ENCODE peak calls at places on chromosome 5, in four cellular contexts. A is tibial nerve, N is ovary, E is thyroid gland. B is an unnamed sample.

GRCh38 chr5:147369742-147370374 is 135.0 kb downstream of the STK32A start:
- DNase-seq in N (no peak), E (no peak), A (no peak), B (no peak)

GRCh38 chr5:72301557-72301956 is 18.5 kb downstream of the MRPS27 start:
- DNase-seq in N (no peak), A (no peak), E (no peak), B (no peak)

GRCh38 chr5:68484307-68485068 is 268.9 kb downstream of the PIK3R1 start:
- DNase-seq in N (no peak), A (no peak), E (no peak), B (no peak)

GRCh38 chr5:93378073-93378472 is 202.9 kb downstream of the NR2F1-AS1 start:
- DNase-seq in N (no peak), A (no peak), E (no peak), B (no peak)

GRCh38 chr5:116759860-116760644 is 185.4 kb upstream of the SEMA6A start:
- DNase-seq in E (peak; percentile 29), N (no peak), A (no peak), B (peak; percentile 35)

GRCh38 chr5:96743065-96743768 is 64.5 kb downstream of the ERAP1 start:
- DNase-seq in N (no peak), E (no peak), A (no peak), B (no peak)

GRCh38 chr5:30918171-30918570 is 275.3 kb upstream of the CDH6 start:
- DNase-seq in E (no peak), N (no peak), A (no peak), B (no peak)

GRCh38 chr5:143101740-143102386 is 301.6 kb downstream of the NR3C1 start:
- DNase-seq in E (no peak), A (no peak), N (no peak), B (no peak)

GRCh38 chr5:78541058-78541624 is 107.4 kb downstream of the LHFPL2 start:
- DNase-seq in N (no peak), A (no peak), E (no peak), B (no peak)

GRCh38 chr5:60516688-60517087 is 183.3 kb downstream of the DEPDC1B start:
- DNase-seq in E (no peak), A (no peak), N (no peak), B (no peak)

GRCh38 chr5:143227301-143227700 is 176.2 kb downstream of the NR3C1 start:
- DNase-seq in E (no peak), A (no peak), N (no peak), B (no peak)

GRCh38 chr5:13248236-13248635 is 696.3 kb downstream of the DNAH5 start:
- DNase-seq in N (no peak), E (no peak), A (no peak), B (no peak)

GRCh38 chr5:106167766-106168165 is 1503.0 kb downstream of the EFNA5 start:
- DNase-seq in A (no peak), E (no peak), N (no peak), B (no peak)

GRCh38 chr5:13478831-13479465 is 465.5 kb downstream of the DNAH5 start:
- DNase-seq in E (no peak), A (peak; percentile 7), N (no peak), B (no peak)

GRCh38 chr5:16625116-16625515 is 8.3 kb upstream of the RETREG1 start:
- DNase-seq in A (no peak), N (no peak), E (no peak), B (no peak)

GRCh38 chr5:101969752-101970151 is 326.3 kb downstream of the SLCO4C1 start:
- DNase-seq in N (no peak), A (no peak), E (no peak), B (no peak)

GRCh38 chr5:177607452-177608192 is 7.7 kb downstream of the B4GALT7 start:
- DNase-seq in N (peak; percentile 69), A (peak; percentile 54), E (peak; percentile 81), B (peak; percentile 55)

GRCh38 chr5:159038907-159039306 is 60.8 kb downstream of the EBF1 start:
- DNase-seq in N (no peak), A (no peak), E (no peak), B (no peak)

GRCh38 chr5:172623313-172623980 is 17.6 kb upstream of the NEURL1B start:
- DNase-seq in N (no peak), A (no peak), E (no peak), B (no peak)

GRCh38 chr5:98468188-98468869 is 305.1 kb upstream of the RGMB start:
- DNase-seq in N (no peak), A (no peak), E (no peak), B (no peak)

GRCh38 chr5:142811840-142812557 is 41.8 kb downstream of the ARHGAP26 start:
- DNase-seq in E (no peak), N (no peak), A (no peak), B (no peak)

GRCh38 chr5:73917433-73917832 is 291.4 kb downstream of the ARHGEF28 start:
- DNase-seq in N (peak; percentile 53), A (no peak), E (peak; percentile 82), B (no peak)

GRCh38 chr5:104297076-104297475 is 734.5 kb upstream of the NUDT12 start:
- DNase-seq in A (no peak), E (no peak), N (no peak), B (no peak)

GRCh38 chr5:82287625-82288024 is 9.5 kb upstream of the RPS23 start:
- DNase-seq in E (no peak), N (no peak), A (no peak), B (no peak)

GRCh38 chr5:77499973-77500372 is 7.9 kb upstream of the WDR41 start:
- DNase-seq in A (no peak), E (no peak), N (no peak), B (no peak)

GRCh38 chr5:78829811-78830499 is 155.2 kb downstream of the ARSB start:
- DNase-seq in N (peak; percentile 83), E (peak; percentile 92), A (peak; percentile 61), B (peak; percentile 57)

GRCh38 chr5:14906628-14907027 is 35.0 kb upstream of the ANKH start:
- DNase-seq in A (no peak), E (no peak), N (no peak), B (no peak)

GRCh38 chr5:14913141-14913540 is 41.6 kb upstream of the ANKH start:
- DNase-seq in N (no peak), E (no peak), A (no peak), B (no peak)

GRCh38 chr5:14912206-14912605 is 40.6 kb upstream of the ANKH start:
- DNase-seq in N (no peak), E (no peak), A (no peak), B (no peak)

GRCh38 chr5:14908195-14908594 is 36.6 kb upstream of the ANKH start:
- DNase-seq in A (no peak), N (no peak), E (no peak), B (no peak)

DNA sequence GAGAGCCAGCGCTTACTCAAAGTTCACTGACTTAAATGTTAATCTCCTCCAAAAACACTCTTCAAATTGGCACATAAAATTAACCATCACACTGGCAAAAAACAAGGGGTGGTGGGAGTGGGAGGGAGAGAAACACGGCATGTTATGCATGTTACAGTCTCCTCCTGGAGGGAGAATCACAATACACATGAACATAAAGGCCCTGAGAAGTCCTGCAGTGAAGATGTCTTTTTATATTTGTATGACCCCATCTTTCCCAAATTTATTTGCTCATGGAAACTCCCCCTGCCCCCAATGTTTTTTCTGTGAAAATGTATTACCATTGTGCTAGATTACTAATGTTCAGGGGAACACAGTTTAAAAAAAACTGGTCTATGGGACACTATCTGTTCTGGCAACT is 37.8 kb upstream of the ANKH start:
- DNase-seq in N (no peak), A (no peak), E (no peak), B (no peak)
- H3K27ac ChIP-seq in N (no peak overlapping the region), A (no peak overlapping the region), E (no peak overlapping the region), B (no peak overlapping the region)

DNA sequence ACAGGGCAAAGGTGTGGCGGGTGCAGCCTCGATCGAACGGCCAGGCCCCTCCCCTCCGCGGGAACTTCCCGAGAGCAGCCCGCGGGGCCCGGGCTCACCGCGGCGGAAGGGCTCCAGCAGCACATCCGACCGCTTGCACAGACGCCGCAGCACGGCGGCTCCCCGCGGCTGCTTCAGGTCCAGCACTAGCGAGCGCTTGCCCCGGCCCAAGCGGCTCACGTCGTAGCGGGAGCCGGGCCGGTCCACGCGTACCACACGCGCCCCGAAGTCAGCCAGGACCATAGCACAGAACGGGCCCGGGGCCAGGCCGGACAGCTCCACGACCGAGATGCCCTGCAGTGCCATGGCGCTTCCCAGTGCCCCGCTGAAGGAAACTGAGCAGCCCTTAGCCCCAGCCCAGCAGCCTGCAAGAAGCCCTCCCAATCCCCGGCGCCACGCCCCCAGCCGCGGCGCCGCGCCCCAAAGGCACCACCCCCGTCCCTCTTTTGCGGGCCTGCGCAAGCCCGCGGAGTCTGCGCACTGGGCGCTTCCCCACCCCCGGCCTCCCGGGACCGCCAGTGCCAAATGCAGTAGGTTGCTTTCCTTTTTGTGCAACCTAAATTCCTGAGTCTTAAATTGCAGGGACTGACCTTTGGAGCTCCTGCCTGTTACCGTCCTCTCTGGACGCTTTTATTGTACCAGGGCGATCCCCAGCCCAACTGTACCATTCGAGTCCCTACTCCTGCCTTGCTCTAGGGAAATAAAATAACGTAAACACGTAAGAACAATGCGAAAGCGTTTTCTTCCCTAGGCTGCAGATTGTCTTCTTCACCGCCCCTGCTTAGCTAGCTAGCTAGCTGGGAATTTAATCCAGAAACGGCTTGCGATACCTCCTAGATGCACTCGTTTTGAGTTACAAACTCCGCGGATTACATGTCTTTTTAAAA is at the start of gene AMACR:
- DNase-seq in E (peak; percentile 94), N (peak; percentile 92), A (peak; percentile 78), B (peak; percentile 93)
- TF ChIP-seq POLR2A in E (peak; percentile 98), N (peak; percentile 75), A (peak; percentile 89), B (peak; percentile 84)

GRCh38 chr5:1255081-1255561 is 29.9 kb downstream of the SLC6A18 start:
- DNase-seq in A (no peak), N (no peak), E (no peak), B (no peak)
- H3K9me3 ChIP-seq in A (no peaks in the 10 kb centered on the region), N (no peaks in the 10 kb centered on the region), E (no peaks in the 10 kb centered on the region), B (no peaks in the 10 kb centered on the region)

GRCh38 chr5:2800035-2800434 is 48.6 kb upstream of the IRX2 start:
- DNase-seq in E (no peak), A (no peak), N (no peak), B (no peak)

GRCh38 chr5:2805080-2805479 is 53.6 kb upstream of the IRX2 start:
- DNase-seq in N (no peak), A (no peak), E (no peak), B (no peak)

GRCh38 chr5:2803751-2804150 is 52.3 kb upstream of the IRX2 start:
- DNase-seq in A (no peak), E (no peak), N (no peak), B (no peak)

GRCh38 chr5:2802693-2803365 is 51.4 kb upstream of the IRX2 start:
- DNase-seq in N (no peak), E (no peak), A (no peak), B (no peak)

DNA sequence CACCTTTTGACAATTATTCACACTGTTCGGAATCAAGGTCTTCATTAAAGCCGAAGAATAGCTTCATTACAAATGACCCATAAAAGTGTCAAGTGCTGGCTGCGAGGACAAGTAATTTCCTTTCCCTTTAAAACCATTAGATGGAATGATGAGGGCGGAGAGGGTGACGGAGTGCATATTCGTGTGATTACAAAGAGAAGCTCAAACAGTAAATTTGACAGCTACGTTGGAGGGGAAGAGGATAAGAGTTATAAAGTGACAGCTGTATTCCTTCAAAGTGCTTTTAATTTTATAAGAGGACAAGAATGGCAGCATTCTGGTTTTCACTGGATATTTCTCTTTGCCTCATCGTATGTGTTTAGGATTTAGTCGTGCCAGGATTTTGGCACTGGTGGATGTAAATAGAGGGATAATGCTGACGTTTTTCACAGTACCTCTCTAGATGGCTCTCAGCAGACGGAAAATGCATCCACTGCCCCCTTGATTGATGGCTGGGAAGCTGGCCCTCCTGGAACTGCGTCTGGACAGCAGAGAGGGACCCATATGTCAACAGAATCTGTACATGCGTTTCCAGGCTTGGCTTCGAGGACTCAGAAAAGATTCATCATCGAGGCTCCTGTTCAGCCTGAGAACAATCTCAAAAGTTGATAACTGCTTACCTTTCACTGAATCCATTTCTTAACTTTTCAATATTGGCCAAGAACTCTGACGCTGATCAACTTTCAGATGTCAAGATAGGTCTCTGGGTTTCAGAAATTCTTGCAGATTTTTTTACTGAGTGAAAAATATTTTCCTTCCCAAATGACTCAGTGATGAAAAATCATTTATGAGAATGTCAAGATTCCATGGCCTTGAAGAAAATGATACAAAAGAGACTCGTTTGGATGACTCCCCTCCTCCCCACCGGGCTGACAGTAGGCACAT is 50.4 kb upstream of the IRX2 start:
- DNase-seq in E (no peak), A (no peak), N (no peak), B (no peak)
- H3K27ac ChIP-seq in E (no peak overlapping the region), A (no peak overlapping the region), N (no peak overlapping the region), B (no peak overlapping the region)

B was measured in gastrocnemius medialis.